ENCODE peak calls at places on chromosome 14, in five cellular contexts. Q, M, E, I and C are unnamed samples. For H3K4me1, the result is how much of the 10 kb centered on the place peaks cover.

GRCh38 chr14:102481791-102482238 is 27.8 kb downstream of the ANKRD9 start:
- DNase-seq in E (no peak), Q (no peak), I (no peak), M (peak), C (no peak)

GRCh38 chr14:66119805-66120204 is 366.4 kb upstream of the CCDC196 start:
- DNase-seq in Q (no peak), E (no peak), I (no peak), M (no peak), C (no peak)

GRCh38 chr14:89491701-89492381 is 74.8 kb upstream of the FOXN3 start:
- DNase-seq in I (no peak), Q (no peak), E (no peak), M (peak), C (no peak)

GRCh38 chr14:101559624-101560533 is 1.4 kb upstream of the DIO3 start:
- DNase-seq in I (peak), E (no peak), M (peak), Q (peak), C (no peak)

GRCh38 chr14:75456069-75457023 is 28.5 kb downstream of the JDP2 start:
- DNase-seq in I (no peak), Q (peak), M (no peak), E (no peak), C (no peak)

GRCh38 chr14:64715628-64716412 is 11.6 kb downstream of the PLEKHG3 start:
- DNase-seq in I (peak), E (peak), Q (peak), M (no peak), C (no peak)

GRCh38 chr14:77561881-77562280 is 54.6 kb downstream of the SPTLC2 start:
- DNase-seq in I (no peak), M (no peak), E (no peak), Q (no peak), C (no peak)

GRCh38 chr14:104724981-104725771 is 1.1 kb downstream of the ADSS1 start:
- DNase-seq in Q (peak), M (no peak), E (no peak), I (peak), C (no peak)

GRCh38 chr14:78310263-78310662 is 140.1 kb downstream of the NRXN3 start:
- DNase-seq in E (no peak), Q (no peak), I (no peak), M (no peak), C (no peak)

GRCh38 chr14:100419856-100420255 is 96.7 kb downstream of the SLC25A47 start:
- DNase-seq in E (no peak), I (peak), M (no peak), Q (peak), C (no peak)

GRCh38 chr14:102998393-102998792 is 59.0 kb downstream of the CDC42BPB start:
- DNase-seq in Q (no peak), E (no peak), M (peak), I (no peak), C (no peak)

GRCh38 chr14:53993920-53994607 is 37.4 kb upstream of the BMP4 start:
- DNase-seq in I (no peak), M (no peak), Q (no peak), E (no peak), C (no peak)

GRCh38 chr14:78848234-78848820 is 678.2 kb downstream of the NRXN3 start:
- DNase-seq in M (peak), E (peak), I (peak), Q (peak), C (peak)

DNA sequence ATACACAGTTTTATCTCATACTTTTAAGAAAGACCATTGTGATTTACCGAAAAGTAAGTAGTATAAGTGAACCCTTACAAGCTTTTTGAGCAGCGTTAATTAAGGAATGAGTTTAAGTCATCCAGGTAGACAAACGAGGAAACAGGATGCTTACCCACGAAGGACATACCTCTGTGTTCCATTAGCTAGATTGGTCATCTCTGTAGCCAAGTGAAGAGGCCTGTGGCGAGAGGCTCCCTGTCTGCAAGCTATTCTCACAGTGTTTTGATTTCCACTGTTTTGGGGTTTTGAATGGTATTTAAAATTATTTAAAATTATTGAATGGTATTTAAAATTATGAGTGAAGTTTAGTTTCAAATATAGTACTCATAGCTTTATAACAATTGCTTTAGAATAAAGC is 342.1 kb upstream of the RGS6 start:
- DNase-seq in Q (no peak), M (no peak), E (no peak), I (no peak), C (no peak)
- H3K27ac ChIP-seq in Q (no peak), M (no peak), E (no peak), I (no peak), C (no peak)

DNA sequence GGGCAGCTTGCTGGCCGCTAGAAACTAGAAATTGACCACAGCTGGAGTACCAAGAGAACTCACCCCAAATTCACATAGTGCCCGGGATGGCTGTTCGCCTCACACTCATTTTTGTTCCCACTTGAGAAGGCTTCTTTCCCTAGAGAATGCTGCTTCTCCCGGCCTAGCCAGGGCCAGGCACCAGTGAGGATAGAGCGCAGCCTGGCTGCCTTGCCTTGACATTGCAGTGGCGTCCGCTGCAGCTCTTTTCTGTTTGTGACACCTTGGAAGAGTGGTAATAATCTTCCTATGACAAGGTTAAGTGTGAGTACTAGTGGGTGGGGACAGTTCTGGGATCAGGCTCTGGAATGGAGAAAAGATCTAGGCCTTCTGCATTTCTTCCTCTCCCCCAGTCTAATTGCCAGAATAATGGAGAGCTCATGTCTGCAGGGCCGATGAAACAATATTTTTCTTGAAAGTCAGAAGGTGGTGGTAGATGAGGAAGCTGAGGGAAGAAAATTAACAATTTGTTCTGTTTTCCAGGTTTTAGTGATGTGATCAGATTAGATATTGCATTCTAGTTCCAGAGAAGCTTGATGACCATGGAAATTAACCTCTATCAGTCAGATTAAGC is 3.7 kb downstream of the TMEM253 start:
- DNase-seq in E (peak), I (peak), M (peak), Q (peak), C (peak)
- H3K9ac ChIP-seq in E (peak), I (peak), M (peak), Q (peak), C (peak)

DNA sequence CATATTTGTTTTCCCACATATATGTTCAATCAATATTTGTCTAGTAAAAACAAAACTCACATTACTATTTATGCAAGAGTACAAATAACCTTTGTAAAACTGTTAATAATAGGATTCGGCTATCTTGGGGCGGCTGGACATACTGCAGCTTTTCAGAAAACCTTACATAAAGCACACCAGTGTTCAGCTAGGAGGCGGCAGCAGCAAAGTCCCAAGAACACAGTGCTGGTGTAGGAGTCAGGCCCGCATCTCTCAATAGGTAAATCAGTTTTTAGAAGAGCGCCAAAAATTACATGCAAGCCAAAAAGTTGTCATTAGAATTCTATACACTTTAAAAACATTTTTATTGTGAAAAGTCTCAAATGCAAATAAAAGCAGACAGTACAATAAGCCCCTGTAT is 37.5 kb downstream of the CCDC88C start:
- DNase-seq in E (no peak), I (no peak), M (no peak), Q (no peak), C (no peak)
- H3K4me1 ChIP-seq in E (under half), I (under half), M (under half), Q (under half), C (under half)

DNA sequence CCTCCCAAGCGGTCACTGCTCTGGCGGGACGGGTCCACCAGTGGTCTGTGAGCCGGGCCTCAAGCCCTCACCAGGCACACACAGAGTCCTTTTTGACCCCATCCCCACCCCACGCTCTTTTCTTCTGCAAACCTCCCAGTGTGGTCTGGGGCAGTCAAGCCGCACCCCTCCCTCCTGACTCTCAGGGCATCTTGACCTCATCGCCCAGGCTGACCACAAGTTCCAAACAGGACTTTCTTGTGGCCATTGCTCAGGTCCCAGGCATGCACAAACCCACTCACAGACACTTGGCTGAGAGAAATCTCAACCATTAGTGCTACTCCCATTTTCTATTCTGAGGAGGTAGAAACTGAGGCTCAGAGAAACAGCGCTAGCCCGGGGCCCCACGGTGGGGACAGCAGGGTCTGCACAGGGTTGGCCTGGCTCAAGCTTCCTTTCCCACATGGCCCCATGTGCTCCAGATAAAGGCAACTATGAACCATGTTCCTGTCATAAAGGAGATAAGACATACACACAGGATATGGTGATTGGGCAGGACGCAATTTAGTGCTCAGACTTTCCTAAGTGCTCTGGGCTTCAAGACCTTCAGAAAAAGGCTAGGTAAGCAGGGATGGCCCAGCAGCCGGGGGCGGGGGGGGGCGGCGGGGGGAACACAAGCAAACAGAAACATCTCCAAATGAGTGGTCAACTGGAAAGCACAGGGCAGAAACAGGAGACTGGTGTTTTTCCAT is 69.6 kb downstream of the ITPK1 start:
- DNase-seq in E (peak), I (no peak), Q (no peak), M (peak), C (no peak)
- H3K27ac ChIP-seq in E (peak), I (no peak), Q (no peak), M (no peak), C (no peak)

GRCh38 chr14:69049675-69050074 is 70.6 kb upstream of the ACTN1 start:
- DNase-seq in E (no peak), M (peak), I (no peak), Q (no peak), C (no peak)

GRCh38 chr14:69047255-69047654 is 68.2 kb upstream of the ACTN1 start:
- DNase-seq in I (no peak), Q (no peak), E (no peak), M (no peak), C (no peak)

GRCh38 chr14:69052181-69052601 is 73.1 kb upstream of the ACTN1 start:
- DNase-seq in M (no peak), Q (peak), E (no peak), I (no peak), C (no peak)

GRCh38 chr14:69048456-69048855 is 69.4 kb upstream of the ACTN1 start:
- DNase-seq in E (no peak), Q (no peak), M (no peak), I (no peak), C (peak)

GRCh38 chr14:69050235-69051184 is 71.4 kb upstream of the ACTN1 start:
- DNase-seq in M (no peak), Q (no peak), E (no peak), I (peak), C (no peak)
- H3K9ac ChIP-seq in M (peak), Q (peak), E (no peak), I (peak), C (no peak)

DNA sequence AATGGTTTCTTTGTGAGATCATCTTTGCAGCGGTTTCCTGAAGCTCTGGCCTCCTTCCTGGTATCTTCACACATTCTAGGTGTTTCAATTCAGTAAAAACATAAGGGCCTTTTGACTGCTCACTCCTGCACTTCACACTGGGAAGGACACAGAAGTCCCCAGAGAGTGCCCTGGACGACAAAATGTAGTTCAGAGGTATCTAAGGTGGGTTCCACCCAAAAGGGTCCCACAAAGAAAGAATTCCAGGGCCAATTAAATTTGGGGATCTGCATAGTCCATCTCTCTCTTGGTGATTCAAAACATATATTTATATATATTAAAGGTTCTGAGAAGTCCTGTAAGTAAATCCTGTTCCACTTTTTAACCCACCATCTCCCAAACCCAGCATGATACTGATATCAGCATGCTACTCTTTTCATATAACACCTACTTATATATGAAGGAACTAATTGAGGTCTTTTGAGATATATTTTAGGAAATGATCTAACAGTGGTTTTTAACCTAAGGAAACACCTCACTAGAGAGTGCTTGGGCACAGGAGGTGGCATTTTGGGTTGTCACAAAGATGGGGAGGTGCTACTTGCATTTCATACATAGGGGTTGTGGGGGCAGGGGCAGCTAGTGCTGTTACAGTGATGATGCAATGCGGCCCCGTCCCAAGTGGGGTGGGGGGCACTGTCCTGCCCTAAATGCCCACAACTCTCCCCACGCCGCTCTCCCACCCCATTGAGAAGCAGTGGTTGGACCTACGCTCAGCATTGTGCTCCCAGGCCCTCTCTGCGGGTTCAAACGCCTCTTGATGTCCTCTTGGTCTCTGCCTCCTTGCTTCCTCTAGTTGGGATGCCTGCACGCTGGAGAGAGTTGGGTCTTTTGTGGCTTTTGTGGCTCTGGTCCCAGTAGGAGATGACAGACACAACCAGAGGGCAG is 109.4 kb downstream of the ARF6 start:
- DNase-seq in E (peak), I (no peak), M (no peak), Q (peak), C (peak)
- H3K4me1 ChIP-seq in E (under half), I (under half), M (under half), Q (under half), C (under half)

GRCh38 chr14:45258805-45259204 is 5.8 kb upstream of the MIS18BP1 start:
- DNase-seq in M (no peak), I (no peak), E (no peak), Q (no peak), C (no peak)
- H3K27ac ChIP-seq in M (no peak), I (no peak), E (no peak), Q (no peak), C (no peak)

GRCh38 chr14:106493962-106494823 is 967.8 kb downstream of the TMEM121 start:
- DNase-seq in Q (no peak), I (no peak), E (no peak), M (no peak), C (no peak)
- H3K9ac ChIP-seq in Q (no peak), I (no peak), E (no peak), M (no peak), C (no peak)

DNA sequence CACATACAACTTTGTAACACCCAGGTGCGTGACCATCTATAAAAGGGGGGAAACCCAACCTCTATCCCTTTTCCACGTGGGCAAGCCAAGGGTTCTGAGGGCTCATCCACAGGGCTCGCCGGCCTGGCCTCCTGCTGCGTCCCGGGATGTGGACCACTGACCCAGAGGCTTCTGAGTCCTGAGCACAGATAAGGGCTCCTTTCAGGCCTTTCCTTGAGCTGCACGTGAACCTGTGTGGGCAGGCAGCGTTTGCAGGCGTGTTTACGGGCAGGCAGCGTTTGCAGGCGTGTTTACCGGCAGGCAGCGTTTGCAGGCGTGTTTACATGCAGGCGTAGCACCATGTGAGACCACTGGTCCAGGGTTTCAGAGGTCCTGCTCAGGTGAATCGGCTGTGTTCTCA is 3.8 kb downstream of the TCL1A start:
- DNase-seq in M (no peak), E (no peak), Q (no peak), I (no peak), C (no peak)
- H3K4me1 ChIP-seq in M (under half), E (under half), Q (under half), I (under half), C (under half)

GRCh38 chr14:62428429-62429203 is 616.6 kb downstream of the KCNH5 start:
- DNase-seq in I (peak), Q (no peak), M (peak), E (no peak), C (no peak)
- H3K27ac ChIP-seq in I (no peak), Q (no peak), M (peak), E (no peak), C (no peak)